ENCODE peak calls at places on chromosomes 4 and X, in six cellular contexts. G is AG10803, H is amniotic epithelial cell, U is hypothalamus, X is A172, P is NCI-H2081. Z is an unnamed sample.
A peak's percentile ranks its signal among the peaks of the same experiment; 100 is the strongest.

GRCh38 chrX:97372006-97372766 is 488.5 kb downstream of the RPA4 start:
- DNase-seq in G (no peak), H (no peak), U (no peak), X (no peak), P (no peak), Z (no peak)

GRCh38 chr4:4762909-4763814 is 96.3 kb upstream of the MSX1 start:
- DNase-seq in G (peak; percentile 69), H (no peak), U (no peak), X (peak; percentile 52), P (no peak), Z (peak; percentile 56)

GRCh38 chrX:65587616-65588526 is 53.3 kb upstream of the LAS1L start:
- DNase-seq in G (peak; percentile 66), H (peak; percentile 72), U (peak; percentile 0), X (no peak), P (no peak), Z (peak; percentile 57)

GRCh38 chr4:113899260-113900177 is 79.9 kb downstream of the ARSJ start:
- DNase-seq in G (no peak), H (no peak), U (no peak), X (no peak), P (no peak), Z (no peak)

GRCh38 chr4:77959566-77960338 is 97.1 kb downstream of the MRPL1 start:
- DNase-seq in G (peak; percentile 67), H (peak; percentile 54), U (no peak), X (peak; percentile 25), P (peak; percentile 70), Z (peak; percentile 36)

GRCh38 chrX:106331606-106332005 is 163.5 kb downstream of the PWWP3B start:
- DNase-seq in G (no peak), H (no peak), U (no peak), X (no peak), P (no peak), Z (no peak)

GRCh38 chr4:3716876-3717235 is 49.3 kb upstream of the ADRA2C start:
- DNase-seq in G (no peak), H (no peak), U (no peak), X (no peak), P (no peak), Z (no peak)

GRCh38 chr4:83381173-83381572 is 46.5 kb upstream of the HPSE start:
- DNase-seq in G (no peak), H (no peak), U (no peak), X (no peak), P (no peak), Z (no peak)

GRCh38 chrX:1108451-1109445 is 103.7 kb downstream of the CRLF2 start:
- DNase-seq in G (no peak), H (no peak), U (no peak), X (no peak), P (no peak), Z (no peak)

GRCh38 chr4:122992111-122992510 is 69.7 kb upstream of the NUDT6 start:
- DNase-seq in G (peak; percentile 31), H (peak; percentile 21), U (no peak), X (no peak), P (peak; percentile 64), Z (no peak)

GRCh38 chrX:109049903-109050302 is 313.5 kb upstream of the IRS4 start:
- DNase-seq in G (no peak), H (no peak), U (no peak), X (no peak), P (no peak), Z (no peak)

GRCh38 chr4:41202356-41202755 is 12.0 kb downstream of the APBB2 start:
- DNase-seq in G (no peak), H (no peak), U (no peak), X (no peak), P (no peak), Z (no peak)

GRCh38 chr4:70601422-70602039 is 9.5 kb downstream of the AMBN start:
- DNase-seq in G (peak; percentile 72), H (peak; percentile 80), U (no peak), X (peak; percentile 61), P (peak; percentile 74), Z (peak; percentile 38)

GRCh38 chr4:110798682-110799081 is 175.8 kb upstream of the PITX2 start:
- DNase-seq in G (peak; percentile 25), H (no peak), U (no peak), X (no peak), P (no peak), Z (peak; percentile 20)

GRCh38 chrX:45681891-45682290 is 481.2 kb upstream of the DIPK2B start:
- DNase-seq in G (no peak), H (no peak), U (no peak), X (no peak), P (no peak), Z (no peak)

GRCh38 chr4:15781427-15782095 is 3.4 kb downstream of the CD38 start:
- DNase-seq in G (no peak), H (peak; percentile 18), U (no peak), X (no peak), P (no peak), Z (no peak)

GRCh38 chr4:119261986-119262385 is 49.5 kb downstream of the USP53 start:
- DNase-seq in G (no peak), H (no peak), U (no peak), X (no peak), P (no peak), Z (no peak)

GRCh38 chr4:94428884-94429283 is 22.9 kb upstream of the PDLIM5 start:
- DNase-seq in G (no peak), H (no peak), U (no peak), X (no peak), P (no peak), Z (no peak)

GRCh38 chr4:99861120-99861905 is 32.9 kb downstream of the LAMTOR3 start:
- DNase-seq in G (no peak), H (no peak), U (no peak), X (no peak), P (peak; percentile 79), Z (no peak)

GRCh38 chrX:46117234-46117633 is 428.0 kb downstream of the ZNF674 start:
- DNase-seq in G (no peak), H (no peak), U (no peak), X (no peak), P (no peak), Z (no peak)

GRCh38 chr4:4625488-4625887 is 83.6 kb upstream of the STX18 start:
- DNase-seq in G (peak; percentile 95), H (peak; percentile 27), U (no peak), X (no peak), P (no peak), Z (peak; percentile 87)

GRCh38 chrX:41621236-41621651 is 67.5 kb upstream of the GPR34 start:
- DNase-seq in G (no peak), H (peak; percentile 82), U (no peak), X (peak; percentile 77), P (no peak), Z (no peak)

GRCh38 chr4:112521123-112522116 is 5.4 kb upstream of the NEUROG2 start:
- DNase-seq in G (no peak), H (no peak), U (no peak), X (no peak), P (no peak), Z (no peak)

GRCh38 chr4:156109943-156110925 is 156.6 kb upstream of the CTSO start:
- DNase-seq in G (peak; percentile 66), H (peak; percentile 72), U (no peak), X (no peak), P (no peak), Z (no peak)

GRCh38 chrX:16807976-16808542 is 21.8 kb downstream of the TXLNG start:
- DNase-seq in G (peak; percentile 51), H (peak; percentile 82), U (no peak), X (no peak), P (no peak), Z (peak; percentile 81)

GRCh38 chrX:18973527-18974192 is 10.3 kb downstream of the PHKA2 start:
- DNase-seq in G (no peak), H (no peak), U (no peak), X (peak; percentile 12), P (peak; percentile 47), Z (no peak)

GRCh38 chr4:125231661-125232060 is 83.1 kb upstream of the FAT4 start:
- DNase-seq in G (no peak), H (no peak), U (no peak), X (no peak), P (no peak), Z (no peak)

GRCh38 chr4:19675172-19675811 is 576.4 kb upstream of the SLIT2 start:
- DNase-seq in G (peak; percentile 56), H (peak; percentile 55), U (no peak), X (no peak), P (no peak), Z (peak; percentile 28)

GRCh38 chr4:120842046-120842445 is 80.5 kb downstream of the PRDM5 start:
- DNase-seq in G (peak; percentile 74), H (peak; percentile 58), U (no peak), X (peak; percentile 4), P (no peak), Z (no peak)

GRCh38 chr4:77931452-77932135 is 69.0 kb downstream of the MRPL1 start:
- DNase-seq in G (peak; percentile 55), H (peak; percentile 64), U (no peak), X (peak; percentile 3), P (no peak), Z (peak; percentile 17)